ENCODE peak calls at places on chromosomes 2 and 18, in ten cellular contexts. H is WTC11; O is iris pigment epithelial cell; Q is GM04504; A is fibroblast of the conjunctiva; P is stimulated activated CD4-positive, alpha-beta T cell treated with anti-CD3 and anti-CD28 coated beads, TNF-alpha, amount 100 ng/mL, for 4 hours; Y is tibial artery; G is uterus; K is cardiac fibroblast; S is RKO. W is an unnamed sample.

GRCh38 chr18:28767781-28768211 is 590.9 kb upstream of the CDH2 start:
- DNase-seq in H (no peak), O (peak; percentile 87), Q (peak; percentile 30), A (no peak), P (no peak), Y (no peak), G (no peak), K (peak; percentile 85), S (peak; percentile 1), W (peak; percentile 46)

GRCh38 chr2:234861841-234862735 is 89.7 kb upstream of the SH3BP4 start:
- DNase-seq in H (no peak), O (no peak), Q (no peak), A (no peak), P (no peak), Y (peak; percentile 80), G (no peak), K (peak; percentile 31), S (no peak), W (no peak)

GRCh38 chr2:99821039-99821438 is 321.4 kb downstream of the AFF3 start:
- DNase-seq in H (no peak), O (no peak), Q (no peak), A (no peak), P (no peak), Y (no peak), G (no peak), K (peak; percentile 6), S (no peak), W (no peak)

GRCh38 chr18:76212958-76213357 is 282.1 kb downstream of the ZNF516 start:
- DNase-seq in H (no peak), O (no peak), Q (no peak), A (no peak), P (no peak), Y (no peak), G (no peak), K (no peak), S (no peak), W (no peak)

GRCh38 chr2:216956820-216957493 is 97.1 kb upstream of the TNP1 start:
- DNase-seq in H (no peak), O (peak; percentile 12), Q (no peak), A (no peak), P (no peak), Y (no peak), G (no peak), K (no peak), S (peak; percentile 14), W (no peak)

GRCh38 chr2:23207871-23208270 is 177.1 kb upstream of the KLHL29 start:
- DNase-seq in H (no peak), O (no peak), Q (no peak), A (no peak), P (no peak), Y (no peak), G (no peak), K (no peak), S (peak; percentile 29), W (no peak)

GRCh38 chr2:72824224-72824842 is 1.5 kb downstream of the EXOC6B start:
- DNase-seq in H (no peak), O (peak; percentile 78), Q (peak; percentile 35), A (peak; percentile 40), P (no peak), Y (no peak), G (no peak), K (peak; percentile 41), S (peak; percentile 90), W (peak; percentile 60)

GRCh38 chr2:158134655-158135054 is 33.0 kb downstream of the UPP2 start:
- DNase-seq in H (no peak), O (no peak), Q (no peak), A (no peak), P (no peak), Y (no peak), G (no peak), K (no peak), S (no peak), W (no peak)

GRCh38 chr2:56583796-56584313 is 400.1 kb downstream of the CCDC85A start:
- DNase-seq in H (no peak), O (no peak), Q (no peak), A (no peak), P (no peak), Y (no peak), G (no peak), K (no peak), S (no peak), W (no peak)

GRCh38 chr2:234679766-234680687 is 183.1 kb upstream of the ARL4C start:
- DNase-seq in H (no peak), O (peak; percentile 78), Q (peak; percentile 94), A (peak; percentile 27), P (no peak), Y (peak; percentile 82), G (peak; percentile 58), K (peak; percentile 92), S (peak; percentile 79), W (peak; percentile 99)

GRCh38 chr18:66722671-66723070 is 118.8 kb upstream of the CDH19 start:
- DNase-seq in H (no peak), O (no peak), Q (no peak), A (no peak), P (no peak), Y (no peak), G (no peak), K (no peak), S (no peak), W (no peak)

GRCh38 chr18:13289501-13290205 is 71.1 kb downstream of the LDLRAD4 start:
- DNase-seq in H (no peak), O (no peak), Q (peak; percentile 12), A (no peak), P (no peak), Y (no peak), G (peak; percentile 50), K (no peak), S (no peak), W (no peak)

GRCh38 chr18:31500161-31500688 is 2.2 kb downstream of the DSG2 start:
- DNase-seq in H (no peak), O (no peak), Q (no peak), A (no peak), P (no peak), Y (no peak), G (no peak), K (no peak), S (no peak), W (no peak)

GRCh38 chr18:32389868-32390267 is 80.8 kb downstream of the GAREM1 start:
- DNase-seq in H (no peak), O (no peak), Q (no peak), A (no peak), P (no peak), Y (no peak), G (no peak), K (no peak), S (no peak), W (no peak)

GRCh38 chr18:56748698-56749268 is 97.6 kb downstream of the WDR7 start:
- DNase-seq in H (no peak), O (peak; percentile 44), Q (no peak), A (peak; percentile 29), P (no peak), Y (no peak), G (no peak), K (peak; percentile 65), S (peak; percentile 66), W (peak; percentile 5)

GRCh38 chr2:235844561-235844960 is 323.6 kb downstream of the GBX2 start:
- DNase-seq in H (no peak), O (no peak), Q (no peak), A (no peak), P (no peak), Y (no peak), G (no peak), K (no peak), S (no peak), W (no peak)

GRCh38 chr2:71460056-71460455 is 6.7 kb downstream of the DYSF start:
- DNase-seq in H (no peak), O (no peak), Q (no peak), A (no peak), P (no peak), Y (no peak), G (no peak), K (no peak), S (no peak), W (no peak)

GRCh38 chr2:26345554-26346453 is at the start of gene SELENOI:
- DNase-seq in H (peak; percentile 99), O (peak; percentile 99), Q (peak; percentile 99), A (peak; percentile 99), P (peak; percentile 100), Y (peak; percentile 99), G (peak; percentile 100), K (peak; percentile 100), S (peak; percentile 99), W (peak; percentile 99)